ENCODE peak calls at places on chromosomes 7 and 10, in five cellular contexts. A, E, U, O and D are unnamed samples.

GRCh38 chr7:4816419-4817080 is 41.1 kb downstream of the AP5Z1 start:
- DNase-seq in A (no peak), U (no peak), E (no peak), O (no peak), D (no peak)

GRCh38 chr7:55048221-55048859 is 29.5 kb downstream of the EGFR start:
- DNase-seq in O (no peak), A (peak; percentile 56), E (no peak), U (no peak), D (no peak)

GRCh38 chr7:136526408-136527105 is 341.9 kb upstream of the CHRM2 start:
- DNase-seq in A (no peak), E (no peak), U (no peak), O (no peak), D (no peak)

GRCh38 chr7:9698375-9698774 is 1265.0 kb downstream of the NXPH1 start:
- DNase-seq in O (no peak), E (no peak), A (no peak), U (no peak), D (no peak)

GRCh38 chr10:49183596-49184542 is 4.3 kb downstream of the TMEM273 start:
- DNase-seq in A (no peak), U (no peak), E (no peak), O (no peak), D (no peak)

GRCh38 chr10:13518076-13518692 is 10.6 kb downstream of the BEND7 start:
- DNase-seq in O (no peak), U (no peak), E (peak; percentile 74), A (no peak), D (peak; percentile 43)

GRCh38 chr7:7962851-7963250 is 5.7 kb upstream of the GLCCI1 start:
- DNase-seq in A (no peak), U (no peak), O (no peak), E (no peak), D (no peak)

GRCh38 chr10:29465384-29465783 is 169.4 kb downstream of the SVIL start:
- DNase-seq in U (no peak), A (no peak), O (no peak), E (peak; percentile 55), D (no peak)

GRCh38 chr7:157690833-157691382 is 354.1 kb downstream of the DNAJB6 start:
- DNase-seq in O (no peak), E (peak; percentile 65), A (peak; percentile 46), U (no peak), D (peak; percentile 94)

GRCh38 chr7:7705316-7705715 is 13.1 kb downstream of the RPA3 start:
- DNase-seq in U (no peak), E (no peak), A (no peak), O (no peak), D (no peak)

GRCh38 chr7:47354831-47355541 is 226.9 kb downstream of the TNS3 start:
- DNase-seq in U (no peak), E (no peak), A (no peak), O (no peak), D (no peak)

GRCh38 chr7:112201421-112201820 is 4.8 kb downstream of the DOCK4 start:
- DNase-seq in E (no peak), A (no peak), O (no peak), U (no peak), D (no peak)

GRCh38 chr7:15795371-15795770 is 108.9 kb upstream of the MEOX2 start:
- DNase-seq in U (no peak), A (no peak), O (no peak), E (no peak), D (no peak)

GRCh38 chr10:80289451-80290287 is at the start of gene MAT1A:
- DNase-seq in U (no peak), O (no peak), A (peak; percentile 34), E (peak; percentile 85), D (peak; percentile 75)

GRCh38 chr7:157291404-157292080 is 45.3 kb upstream of the DNAJB6 start:
- DNase-seq in A (no peak), O (no peak), E (no peak), U (no peak), D (no peak)

GRCh38 chr7:136617176-136617575 is 251.3 kb upstream of the CHRM2 start:
- DNase-seq in U (no peak), O (no peak), A (no peak), E (no peak), D (no peak)

GRCh38 chr7:81244213-81244612 is 325.4 kb upstream of the SEMA3C start:
- DNase-seq in O (no peak), E (no peak), U (no peak), A (peak; percentile 35), D (no peak)

GRCh38 chr7:146115665-146116451 is 743 bp upstream of the CNTNAP2 start:
- DNase-seq in E (peak; percentile 93), U (no peak), O (peak; percentile 1), A (peak; percentile 92), D (peak; percentile 96)

GRCh38 chr10:6383099-6383812 is 180.5 kb downstream of the PFKFB3 start:
- DNase-seq in A (no peak), E (no peak), U (no peak), O (no peak), D (no peak)

GRCh38 chr7:43834463-43835251 is 34.7 kb downstream of the MRPS24 start:
- DNase-seq in U (peak; percentile 9), E (no peak), A (no peak), O (no peak), D (peak; percentile 10)

GRCh38 chr7:122468050-122468449 is 163.5 kb upstream of the FEZF1 start:
- DNase-seq in A (no peak), E (no peak), U (no peak), O (no peak), D (no peak)

GRCh38 chr10:123424537-123424936 is 241.6 kb upstream of the GPR26 start:
- DNase-seq in O (no peak), U (no peak), E (no peak), A (no peak), D (no peak)